ENCODE peak calls at places on chromosomes 2 and 18, in eight cellular contexts. One of them, this sample, is unnamed. For H3K4me1, the result is how much of the 10 kb centered on the place peaks cover.

GRCh38 chr18:13320891-13321425 is 102.4 kb downstream of the LDLRAD4 start:
- DNase-seq in fibroblast of lung: no peak
- DNase-seq in psoas muscle: no peak
- DNase-seq in ascending aorta: no peak
- DNase-seq in CD8-positive, alpha-beta memory T cell: no peak
- DNase-seq in OCI-LY7: no peak
- DNase-seq in CD8-positive, alpha-beta T cell: no peak
- DNase-seq in adrenal gland: no peak
- DNase-seq in this sample: no peak

GRCh38 chr2:71631411-71631931 is 178.1 kb downstream of the DYSF start:
- DNase-seq in CD8-positive, alpha-beta T cell: no peak
- DNase-seq in fibroblast of lung: no peak
- DNase-seq in OCI-LY7: no peak
- DNase-seq in psoas muscle: no peak
- DNase-seq in CD8-positive, alpha-beta memory T cell: no peak
- DNase-seq in ascending aorta: no peak
- DNase-seq in adrenal gland: no peak
- DNase-seq in this sample: no peak

GRCh38 chr2:105398522-105399206 is at the start of gene FHL2:
- DNase-seq in CD8-positive, alpha-beta T cell: peak
- DNase-seq in fibroblast of lung: peak
- DNase-seq in psoas muscle: peak
- DNase-seq in ascending aorta: no peak
- DNase-seq in CD8-positive, alpha-beta memory T cell: peak
- DNase-seq in OCI-LY7: no peak
- DNase-seq in adrenal gland: peak
- DNase-seq in this sample: peak

GRCh38 chr18:36848609-36849008 is 19.7 kb downstream of the KIAA1328 start:
- DNase-seq in ascending aorta: no peak
- DNase-seq in CD8-positive, alpha-beta T cell: no peak
- DNase-seq in CD8-positive, alpha-beta memory T cell: no peak
- DNase-seq in OCI-LY7: no peak
- DNase-seq in adrenal gland: no peak
- DNase-seq in fibroblast of lung: no peak
- DNase-seq in psoas muscle: no peak
- DNase-seq in this sample: no peak

GRCh38 chr2:163182764-163183354 is 344.3 kb upstream of the KCNH7 start:
- DNase-seq in CD8-positive, alpha-beta T cell: no peak
- DNase-seq in OCI-LY7: peak
- DNase-seq in CD8-positive, alpha-beta memory T cell: no peak
- DNase-seq in adrenal gland: no peak
- DNase-seq in ascending aorta: no peak
- DNase-seq in psoas muscle: no peak
- DNase-seq in fibroblast of lung: peak
- DNase-seq in this sample: no peak

GRCh38 chr2:234133004-234133403 is 82.5 kb downstream of the SPP2 start:
- DNase-seq in ascending aorta: no peak
- DNase-seq in CD8-positive, alpha-beta memory T cell: no peak
- DNase-seq in psoas muscle: no peak
- DNase-seq in OCI-LY7: no peak
- DNase-seq in adrenal gland: peak
- DNase-seq in CD8-positive, alpha-beta T cell: no peak
- DNase-seq in fibroblast of lung: peak
- DNase-seq in this sample: no peak

GRCh38 chr18:79706006-79706405 is 26.4 kb downstream of the CTDP1 start:
- DNase-seq in fibroblast of lung: no peak
- DNase-seq in psoas muscle: no peak
- DNase-seq in ascending aorta: no peak
- DNase-seq in OCI-LY7: no peak
- DNase-seq in CD8-positive, alpha-beta memory T cell: peak
- DNase-seq in adrenal gland: no peak
- DNase-seq in CD8-positive, alpha-beta T cell: no peak
- DNase-seq in this sample: no peak

GRCh38 chr2:19100570-19100969 is 257.9 kb downstream of the OSR1 start:
- DNase-seq in CD8-positive, alpha-beta memory T cell: no peak
- DNase-seq in psoas muscle: no peak
- DNase-seq in CD8-positive, alpha-beta T cell: no peak
- DNase-seq in adrenal gland: no peak
- DNase-seq in ascending aorta: no peak
- DNase-seq in fibroblast of lung: no peak
- DNase-seq in OCI-LY7: no peak
- DNase-seq in this sample: no peak

GRCh38 chr2:66699481-66700180 is 264.7 kb downstream of the MEIS1 start:
- DNase-seq in OCI-LY7: no peak
- DNase-seq in fibroblast of lung: no peak
- DNase-seq in CD8-positive, alpha-beta memory T cell: no peak
- DNase-seq in CD8-positive, alpha-beta T cell: no peak
- DNase-seq in adrenal gland: no peak
- DNase-seq in ascending aorta: no peak
- DNase-seq in psoas muscle: no peak
- DNase-seq in this sample: no peak

GRCh38 chr2:44840186-44840850 is 101.2 kb upstream of the SIX3 start:
- DNase-seq in CD8-positive, alpha-beta memory T cell: no peak
- DNase-seq in CD8-positive, alpha-beta T cell: no peak
- DNase-seq in fibroblast of lung: no peak
- DNase-seq in ascending aorta: no peak
- DNase-seq in adrenal gland: no peak
- DNase-seq in OCI-LY7: no peak
- DNase-seq in psoas muscle: no peak
- DNase-seq in this sample: no peak

GRCh38 chr2:77977486-77978063 is 455.4 kb upstream of the LRRTM4 start:
- DNase-seq in ascending aorta: no peak
- DNase-seq in CD8-positive, alpha-beta T cell: no peak
- DNase-seq in adrenal gland: no peak
- DNase-seq in CD8-positive, alpha-beta memory T cell: no peak
- DNase-seq in fibroblast of lung: no peak
- DNase-seq in OCI-LY7: no peak
- DNase-seq in psoas muscle: no peak
- DNase-seq in this sample: no peak

GRCh38 chr2:110871637-110872036 is 139.3 kb downstream of the ACOXL start:
- DNase-seq in CD8-positive, alpha-beta memory T cell: no peak
- DNase-seq in fibroblast of lung: no peak
- DNase-seq in adrenal gland: no peak
- DNase-seq in ascending aorta: no peak
- DNase-seq in psoas muscle: no peak
- DNase-seq in CD8-positive, alpha-beta T cell: no peak
- DNase-seq in OCI-LY7: no peak
- DNase-seq in this sample: no peak
- H3K27ac ChIP-seq in CD8-positive, alpha-beta memory T cell: no peak
- H3K27ac ChIP-seq in fibroblast of lung: no peak
- H3K27ac ChIP-seq in adrenal gland: no peak
- H3K27ac ChIP-seq in ascending aorta: no peak
- H3K27ac ChIP-seq in psoas muscle: no peak
- H3K27ac ChIP-seq in CD8-positive, alpha-beta T cell: no peak
- H3K27ac ChIP-seq in OCI-LY7: no peak
- H3K27ac ChIP-seq in this sample: no peak

GRCh38 chr2:61492476-61492875 is 21.6 kb upstream of the USP34 start:
- DNase-seq in CD8-positive, alpha-beta memory T cell: no peak
- DNase-seq in psoas muscle: no peak
- DNase-seq in ascending aorta: no peak
- DNase-seq in adrenal gland: no peak
- DNase-seq in fibroblast of lung: no peak
- DNase-seq in OCI-LY7: no peak
- DNase-seq in CD8-positive, alpha-beta T cell: no peak
- DNase-seq in this sample: no peak
- H3K4me3 ChIP-seq in CD8-positive, alpha-beta memory T cell: no peak
- H3K4me3 ChIP-seq in psoas muscle: no peak
- H3K4me3 ChIP-seq in ascending aorta: no peak
- H3K4me3 ChIP-seq in adrenal gland: no peak
- H3K4me3 ChIP-seq in fibroblast of lung: no peak
- H3K4me3 ChIP-seq in OCI-LY7: no peak
- H3K4me3 ChIP-seq in CD8-positive, alpha-beta T cell: no peak
- H3K4me3 ChIP-seq in this sample: no peak

GRCh38 chr2:69510204-69510603 is 73.0 kb upstream of the NFU1 start:
- DNase-seq in CD8-positive, alpha-beta memory T cell: no peak
- DNase-seq in ascending aorta: no peak
- DNase-seq in fibroblast of lung: no peak
- DNase-seq in psoas muscle: no peak
- DNase-seq in CD8-positive, alpha-beta T cell: no peak
- DNase-seq in adrenal gland: no peak
- DNase-seq in OCI-LY7: no peak
- DNase-seq in this sample: no peak
- H3K4me1 ChIP-seq in CD8-positive, alpha-beta memory T cell: under half
- H3K4me1 ChIP-seq in ascending aorta: under half
- H3K4me1 ChIP-seq in fibroblast of lung: under half
- H3K4me1 ChIP-seq in psoas muscle: under half
- H3K4me1 ChIP-seq in CD8-positive, alpha-beta T cell: under half
- H3K4me1 ChIP-seq in adrenal gland: under half
- H3K4me1 ChIP-seq in OCI-LY7: under half
- H3K4me1 ChIP-seq in this sample: under half

GRCh38 chr2:47037678-47038077 is 117.4 kb downstream of the STPG4 start:
- DNase-seq in CD8-positive, alpha-beta memory T cell: no peak
- DNase-seq in ascending aorta: no peak
- DNase-seq in adrenal gland: no peak
- DNase-seq in fibroblast of lung: no peak
- DNase-seq in CD8-positive, alpha-beta T cell: no peak
- DNase-seq in psoas muscle: no peak
- DNase-seq in OCI-LY7: no peak
- DNase-seq in this sample: no peak
- H3K27ac ChIP-seq in CD8-positive, alpha-beta memory T cell: no peak
- H3K27ac ChIP-seq in ascending aorta: peak
- H3K27ac ChIP-seq in adrenal gland: no peak
- H3K27ac ChIP-seq in fibroblast of lung: no peak
- H3K27ac ChIP-seq in CD8-positive, alpha-beta T cell: no peak
- H3K27ac ChIP-seq in psoas muscle: peak
- H3K27ac ChIP-seq in OCI-LY7: no peak
- H3K27ac ChIP-seq in this sample: peak

DNA sequence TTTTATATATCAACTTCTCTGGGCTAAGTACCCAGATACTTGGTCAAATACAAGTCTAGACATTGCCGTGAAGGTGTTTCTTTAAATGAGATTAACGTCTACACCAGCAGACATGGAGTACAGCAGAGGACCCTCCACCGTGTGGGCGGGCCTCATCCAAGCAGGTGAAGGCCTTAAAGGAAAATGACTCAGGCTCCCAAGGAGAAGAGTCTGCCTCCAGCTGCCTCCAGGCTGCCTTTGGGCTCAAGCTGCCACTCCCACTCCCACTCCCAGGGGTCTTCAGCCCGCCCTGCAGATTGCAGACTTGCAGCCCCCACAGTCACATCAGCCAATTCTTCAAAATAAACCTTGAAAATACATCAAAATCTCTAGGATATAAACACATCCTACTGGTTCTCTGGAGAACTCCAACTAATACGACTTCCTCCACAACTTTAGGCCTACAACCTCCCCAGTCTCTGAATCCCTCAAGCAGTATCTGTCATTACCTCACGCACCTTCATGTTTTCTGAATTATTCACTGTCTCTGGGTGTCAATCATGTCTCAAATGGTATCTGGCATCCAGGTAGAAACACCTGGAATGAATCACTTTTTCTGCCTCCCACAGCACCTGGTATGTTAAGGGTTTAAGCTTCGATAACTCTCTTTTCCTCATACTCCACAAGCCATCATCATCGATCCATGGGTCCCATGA is 6.9 kb downstream of the ITGB1BP1 start:
- DNase-seq in OCI-LY7: no peak
- DNase-seq in CD8-positive, alpha-beta memory T cell: no peak
- DNase-seq in fibroblast of lung: no peak
- DNase-seq in ascending aorta: no peak
- DNase-seq in adrenal gland: no peak
- DNase-seq in CD8-positive, alpha-beta T cell: no peak
- DNase-seq in psoas muscle: no peak
- DNase-seq in this sample: no peak
- H3K4me3 ChIP-seq in OCI-LY7: no peak
- H3K4me3 ChIP-seq in CD8-positive, alpha-beta memory T cell: no peak
- H3K4me3 ChIP-seq in fibroblast of lung: no peak
- H3K4me3 ChIP-seq in ascending aorta: no peak
- H3K4me3 ChIP-seq in adrenal gland: no peak
- H3K4me3 ChIP-seq in CD8-positive, alpha-beta T cell: no peak
- H3K4me3 ChIP-seq in psoas muscle: no peak
- H3K4me3 ChIP-seq in this sample: no peak